ENCODE peak calls at places on chromosomes 5 and 9, in five cellular contexts. Y is heart left ventricle, F is transverse colon, O is adrenal gland, H is sigmoid colon. C is an unnamed sample.

GRCh38 chr5:141677415-141677814 is 4.6 kb downstream of the ARAP3 start:
- DNase-seq in Y (no peak), F (no peak), O (no peak), H (no peak), C (no peak)

GRCh38 chr5:148990817-148991216 is 72.0 kb downstream of the SH3TC2 start:
- DNase-seq in Y (no peak), F (no peak), O (no peak), H (no peak), C (no peak)

GRCh38 chr9:127829205-127829935 is 25.1 kb downstream of the ENG start:
- DNase-seq in Y (no peak), F (no peak), O (no peak), H (no peak), C (no peak)

GRCh38 chr5:115402822-115403577 is 106.5 kb upstream of the CCDC112 start:
- DNase-seq in Y (no peak), F (no peak), O (no peak), H (no peak), C (no peak)

GRCh38 chr5:131416729-131417128 is 152.9 kb downstream of the CDC42SE2 start:
- DNase-seq in Y (no peak), F (no peak), O (no peak), H (no peak), C (no peak)

GRCh38 chr5:138466058-138466899 is 1.0 kb downstream of the EGR1 start:
- DNase-seq in Y (no peak), F (peak), O (peak), H (no peak), C (peak)

GRCh38 chr9:89425024-89425805 is 72.7 kb downstream of the SEMA4D start:
- DNase-seq in Y (no peak), F (no peak), O (no peak), H (no peak), C (peak)

GRCh38 chr9:127214421-127215265 is 49.9 kb upstream of the GARNL3 start:
- DNase-seq in Y (no peak), F (peak), O (peak), H (no peak), C (peak)

GRCh38 chr5:305459-305858 is 16.1 kb upstream of the AHRR start:
- DNase-seq in Y (no peak), F (no peak), O (peak), H (no peak), C (peak)

GRCh38 chr5:139557811-139558210 is 3.3 kb upstream of the UBE2D2 start:
- DNase-seq in Y (no peak), F (no peak), O (no peak), H (no peak), C (no peak)

GRCh38 chr9:5364294-5364990 is 24.8 kb upstream of the RLN1 start:
- DNase-seq in Y (no peak), F (no peak), O (no peak), H (no peak), C (no peak)

GRCh38 chr9:123267481-123268239 is 726 bp downstream of the STRBP start:
- DNase-seq in Y (no peak), F (peak), O (peak), H (peak), C (peak)

GRCh38 chr5:159345861-159346260 is 15.6 kb upstream of the IL12B start:
- DNase-seq in Y (no peak), F (no peak), O (no peak), H (no peak), C (no peak)

GRCh38 chr5:23216345-23216744 is 291.1 kb upstream of the PRDM9 start:
- DNase-seq in Y (no peak), F (no peak), O (no peak), H (no peak), C (no peak)

GRCh38 chr9:35548571-35548970 is 56.5 kb upstream of the TESK1 start:
- DNase-seq in Y (no peak), F (no peak), O (no peak), H (no peak), C (no peak)

GRCh38 chr5:6576861-6577501 is 55.9 kb downstream of the NSUN2 start:
- DNase-seq in Y (no peak), F (no peak), O (peak), H (no peak), C (no peak)

GRCh38 chr5:65482727-65483473 is 1.2 kb upstream of the ADAMTS6 start:
- DNase-seq in Y (no peak), F (no peak), O (peak), H (no peak), C (no peak)

GRCh38 chr5:135842737-135843136 is 8.3 kb downstream of the SLC25A48 start:
- DNase-seq in Y (no peak), F (no peak), O (no peak), H (no peak), C (no peak)

GRCh38 chr5:122192883-122193496 is 63.6 kb downstream of the ZNF474 start:
- DNase-seq in Y (no peak), F (no peak), O (peak), H (no peak), C (no peak)

GRCh38 chr5:138460032-138460693 is 5.1 kb upstream of the EGR1 start:
- DNase-seq in Y (no peak), F (no peak), O (no peak), H (no peak), C (no peak)

GRCh38 chr5:172819569-172819968 is 14.5 kb upstream of the ERGIC1 start:
- DNase-seq in Y (no peak), F (no peak), O (no peak), H (no peak), C (no peak)

GRCh38 chr9:131398204-131398603 is 4.3 kb downstream of the PRRC2B start:
- DNase-seq in Y (no peak), F (peak), O (no peak), H (no peak), C (peak)

GRCh38 chr5:140202078-140202477 is 27.1 kb downstream of the CYSTM1 start:
- DNase-seq in Y (no peak), F (no peak), O (no peak), H (no peak), C (no peak)

GRCh38 chr5:6302099-6302498 is 76.2 kb downstream of the MED10 start:
- DNase-seq in Y (no peak), F (no peak), O (no peak), H (no peak), C (no peak)

GRCh38 chr9:87068177-87068845 is 121.0 kb upstream of the GAS1 start:
- DNase-seq in Y (no peak), F (no peak), O (no peak), H (no peak), C (no peak)

GRCh38 chr9:87703636-87704276 is 22.2 kb upstream of the CTSL start:
- DNase-seq in Y (no peak), F (no peak), O (no peak), H (no peak), C (no peak)

GRCh38 chr5:127351418-127351817 is 60.8 kb downstream of the MEGF10 start:
- DNase-seq in Y (no peak), F (no peak), O (no peak), H (no peak), C (no peak)

GRCh38 chr5:172957458-172957857 is 1.8 kb upstream of the RPL26L1 start:
- DNase-seq in Y (no peak), F (no peak), O (no peak), H (no peak), C (no peak)

GRCh38 chr5:132825165-132825823 is 5.2 kb downstream of the SHROOM1 start:
- DNase-seq in Y (no peak), F (no peak), O (no peak), H (no peak), C (no peak)

GRCh38 chr5:163789870-163790269 is 284.5 kb downstream of the MAT2B start:
- DNase-seq in Y (no peak), F (no peak), O (no peak), H (no peak), C (no peak)

GRCh38 chr9:35254237-35254636 is 92.4 kb downstream of the UNC13B start:
- DNase-seq in Y (no peak), F (no peak), O (no peak), H (no peak), C (no peak)

GRCh38 chr5:43008369-43009158 is 31.6 kb downstream of the ANXA2R start:
- DNase-seq in Y (peak), F (peak), O (peak), H (peak), C (peak)

GRCh38 chr5:43010956-43011355 is 29.2 kb downstream of the ANXA2R start:
- DNase-seq in Y (peak), F (no peak), O (peak), H (no peak), C (no peak)

GRCh38 chr5:43007911-43008368 is 32.2 kb downstream of the ANXA2R start:
- DNase-seq in Y (peak), F (peak), O (peak), H (peak), C (peak)

GRCh38 chr5:43006411-43007202 is 33.5 kb downstream of the ANXA2R start:
- DNase-seq in Y (no peak), F (no peak), O (no peak), H (no peak), C (peak)

DNA sequence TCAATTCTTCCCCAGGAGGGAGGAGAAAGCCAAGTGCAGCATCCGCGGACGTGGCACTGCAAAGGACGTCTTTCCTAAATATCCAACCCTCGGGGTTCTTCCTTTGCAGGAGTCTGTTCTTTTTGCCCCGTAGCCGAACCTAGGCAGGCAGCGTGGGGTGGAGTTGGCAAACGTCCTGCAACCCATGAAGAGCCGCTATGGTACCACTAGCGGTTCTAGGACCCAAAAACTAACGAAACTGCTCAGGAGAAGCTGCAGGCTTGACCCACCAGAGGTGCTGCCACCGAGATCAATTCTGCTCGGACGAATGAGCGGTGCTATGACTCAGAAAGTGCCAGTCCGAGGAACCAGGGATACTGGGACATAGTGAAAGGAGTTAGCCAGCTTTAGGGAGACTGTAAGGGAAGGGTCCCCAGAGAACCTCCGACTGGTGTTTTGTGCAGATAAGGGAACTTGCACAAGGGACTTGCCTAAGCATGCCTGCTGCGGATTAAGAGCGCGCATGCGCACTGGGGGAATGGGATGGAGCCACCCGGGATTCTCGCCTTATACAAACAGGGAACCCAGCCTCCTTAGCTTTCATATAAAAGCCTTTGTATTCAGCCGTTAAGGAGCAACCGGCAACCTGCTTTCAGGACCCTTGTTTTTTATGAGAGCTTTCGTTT is 32.7 kb downstream of the ANXA2R start:
- DNase-seq in Y (peak), F (peak), O (peak), H (peak), C (peak)
- TF ChIP-seq POLR2A in Y (no peak), F (no peak), O (no peak), H (no peak), C (no peak)

GRCh38 chr5:93789173-93790070 is 48.0 kb upstream of the POU5F2 start:
- DNase-seq in Y (no peak), F (no peak), O (no peak), H (no peak), C (no peak)
- TF ChIP-seq CTCF in Y (no peak), F (no peak), O (no peak), H (no peak), C (no peak)

DNA sequence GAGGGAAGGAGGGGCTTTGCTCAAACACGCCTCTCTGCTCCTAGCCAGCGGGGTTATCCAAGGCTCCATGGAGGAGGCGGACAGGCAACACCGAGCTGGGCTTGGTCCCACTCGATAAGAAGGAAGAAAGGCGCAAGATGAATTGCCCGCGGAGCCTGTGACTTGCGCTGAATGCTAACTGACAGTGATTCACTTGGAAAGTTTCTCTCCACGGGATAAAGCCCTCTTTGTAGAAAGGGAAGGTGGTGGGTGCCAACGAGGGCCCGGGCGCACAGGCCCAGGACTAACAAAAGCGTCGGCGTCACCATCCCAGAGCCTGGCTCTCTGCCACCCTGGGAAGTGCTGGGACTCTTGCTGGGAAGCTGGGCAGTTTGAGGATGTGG is 76.0 kb downstream of the VAV2 start:
- DNase-seq in Y (no peak), F (no peak), O (no peak), H (no peak), C (no peak)
- H3K27ac ChIP-seq in Y (no peak), F (no peak), O (no peak), H (no peak), C (no peak)

GRCh38 chr9:101443358-101443757 is 7.8 kb upstream of the ALDOB start:
- DNase-seq in Y (peak), F (peak), O (no peak), H (peak), C (no peak)
- TF ChIP-seq POLR2A in Y (no peak), F (no peak), O (no peak), H (no peak), C (no peak)

GRCh38 chr5:119344231-119344630 is 11.6 kb upstream of the TNFAIP8 start:
- DNase-seq in Y (no peak), F (no peak), O (no peak), H (no peak), C (no peak)

GRCh38 chr5:119347574-119347973 is 8.2 kb upstream of the TNFAIP8 start:
- DNase-seq in Y (no peak), F (no peak), O (no peak), H (no peak), C (no peak)

GRCh38 chr5:119345861-119346260 is 10.0 kb upstream of the TNFAIP8 start:
- DNase-seq in Y (no peak), F (no peak), O (no peak), H (no peak), C (no peak)

GRCh38 chr5:119346404-119346803 is 9.4 kb upstream of the TNFAIP8 start:
- DNase-seq in Y (no peak), F (no peak), O (no peak), H (no peak), C (no peak)

GRCh38 chr5:119347996-119348395 is 7.8 kb upstream of the TNFAIP8 start:
- DNase-seq in Y (no peak), F (no peak), O (no peak), H (no peak), C (no peak)
- TF ChIP-seq CTCF in Y (no peak), F (no peak), O (no peak), H (no peak), C (no peak)

GRCh38 chr9:91483835-91484234 is 60.2 kb upstream of the NFIL3 start:
- DNase-seq in Y (no peak), F (no peak), O (no peak), H (no peak), C (no peak)
- H3K27ac ChIP-seq in Y (peak), F (peak), O (no peak), H (peak), C (peak)

C was measured in spleen.